ENCODE peak calls at places on chromosomes 4 and X, in eight cellular contexts. One of them, this sample, is unnamed.

GRCh38 chrX:30521440-30522182 is 56.0 kb downstream of the TASL start:
- DNase-seq in body of pancreas: no peak
- DNase-seq in thyroid gland: no peak
- DNase-seq in HCT116: no peak
- DNase-seq in GM12878: no peak
- DNase-seq in gastrocnemius medialis: no peak
- DNase-seq in transverse colon: no peak
- DNase-seq in right lobe of liver: no peak
- DNase-seq in this sample: no peak

GRCh38 chr4:74394476-74395136 is 29.7 kb downstream of the EREG start:
- DNase-seq in right lobe of liver: no peak
- DNase-seq in GM12878: no peak
- DNase-seq in thyroid gland: no peak
- DNase-seq in HCT116: peak
- DNase-seq in gastrocnemius medialis: no peak
- DNase-seq in body of pancreas: no peak
- DNase-seq in transverse colon: peak
- DNase-seq in this sample: no peak

GRCh38 chrX:109635151-109635550 is 10.2 kb upstream of the KCNE5 start:
- DNase-seq in HCT116: no peak
- DNase-seq in right lobe of liver: no peak
- DNase-seq in GM12878: no peak
- DNase-seq in gastrocnemius medialis: no peak
- DNase-seq in thyroid gland: no peak
- DNase-seq in body of pancreas: no peak
- DNase-seq in transverse colon: no peak
- DNase-seq in this sample: no peak

GRCh38 chr4:99529218-99529617 is 18.4 kb downstream of the C4orf17 start:
- DNase-seq in HCT116: no peak
- DNase-seq in GM12878: no peak
- DNase-seq in gastrocnemius medialis: no peak
- DNase-seq in thyroid gland: no peak
- DNase-seq in body of pancreas: no peak
- DNase-seq in right lobe of liver: no peak
- DNase-seq in transverse colon: no peak
- DNase-seq in this sample: no peak

GRCh38 chrX:110665636-110666035 is 130.0 kb downstream of the CHRDL1 start:
- DNase-seq in GM12878: no peak
- DNase-seq in gastrocnemius medialis: no peak
- DNase-seq in transverse colon: peak
- DNase-seq in right lobe of liver: peak
- DNase-seq in body of pancreas: peak
- DNase-seq in thyroid gland: peak
- DNase-seq in HCT116: no peak
- DNase-seq in this sample: no peak

GRCh38 chr4:54958236-54958635 is 167.2 kb downstream of the KDR start:
- DNase-seq in gastrocnemius medialis: no peak
- DNase-seq in right lobe of liver: no peak
- DNase-seq in transverse colon: no peak
- DNase-seq in HCT116: no peak
- DNase-seq in thyroid gland: no peak
- DNase-seq in body of pancreas: no peak
- DNase-seq in GM12878: no peak
- DNase-seq in this sample: no peak

GRCh38 chr4:139808381-139809206 is 143.0 kb downstream of the MGST2 start:
- DNase-seq in GM12878: no peak
- DNase-seq in HCT116: no peak
- DNase-seq in thyroid gland: no peak
- DNase-seq in body of pancreas: no peak
- DNase-seq in gastrocnemius medialis: no peak
- DNase-seq in transverse colon: no peak
- DNase-seq in right lobe of liver: no peak
- DNase-seq in this sample: no peak

GRCh38 chr4:114087596-114088230 is 108.3 kb upstream of the ARSJ start:
- DNase-seq in transverse colon: no peak
- DNase-seq in body of pancreas: no peak
- DNase-seq in HCT116: no peak
- DNase-seq in thyroid gland: no peak
- DNase-seq in right lobe of liver: no peak
- DNase-seq in GM12878: no peak
- DNase-seq in gastrocnemius medialis: no peak
- DNase-seq in this sample: no peak

GRCh38 chr4:169439244-169439643 is 168.5 kb upstream of the SH3RF1 start:
- DNase-seq in HCT116: no peak
- DNase-seq in thyroid gland: no peak
- DNase-seq in transverse colon: no peak
- DNase-seq in body of pancreas: no peak
- DNase-seq in gastrocnemius medialis: no peak
- DNase-seq in right lobe of liver: no peak
- DNase-seq in GM12878: no peak
- DNase-seq in this sample: no peak

DNA sequence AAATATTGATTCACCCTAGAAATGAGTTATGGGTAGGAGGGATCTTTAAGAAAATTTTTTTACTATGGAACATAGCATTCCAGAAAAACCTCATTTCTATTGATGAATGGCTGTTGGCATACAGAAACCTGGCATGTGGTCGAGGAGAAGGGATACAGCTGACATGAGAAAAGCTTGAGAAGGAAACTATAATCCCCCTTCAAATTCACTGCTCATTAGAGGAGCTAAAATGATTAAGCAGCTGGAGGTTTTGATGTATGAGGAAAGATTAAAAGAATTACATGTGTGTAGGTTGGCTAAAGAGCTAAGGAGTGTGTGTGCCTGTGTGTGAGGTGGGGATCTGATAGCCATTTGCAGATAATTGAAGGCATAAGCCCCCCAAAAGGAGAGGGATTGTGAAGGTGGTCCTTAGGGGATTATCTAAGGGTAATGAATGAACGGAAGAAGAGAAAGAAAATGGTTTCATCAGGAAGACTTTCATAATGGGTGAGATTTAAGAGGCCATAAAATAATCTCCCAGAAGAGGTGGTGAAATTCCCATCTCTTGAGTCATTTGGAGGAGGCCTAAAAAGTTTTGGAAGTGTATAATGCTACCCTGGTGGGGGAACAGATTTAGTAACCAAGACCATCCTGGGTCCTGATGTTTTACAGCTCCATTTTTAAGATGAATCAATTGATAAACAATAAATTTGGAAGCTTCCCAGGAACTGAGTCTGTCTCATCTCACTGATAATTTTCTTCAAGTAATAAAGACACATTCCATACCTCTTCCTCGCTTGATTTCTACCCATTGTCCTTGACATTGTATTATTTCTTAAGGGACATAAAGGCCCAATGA is 272.1 kb upstream of the HAND2 start:
- DNase-seq in gastrocnemius medialis: no peak
- DNase-seq in right lobe of liver: no peak
- DNase-seq in body of pancreas: no peak
- DNase-seq in transverse colon: no peak
- DNase-seq in GM12878: no peak
- DNase-seq in HCT116: no peak
- DNase-seq in thyroid gland: no peak
- DNase-seq in this sample: no peak
- H3K27ac ChIP-seq in gastrocnemius medialis: no peak
- H3K27ac ChIP-seq in right lobe of liver: no peak
- H3K27ac ChIP-seq in body of pancreas: no peak
- H3K27ac ChIP-seq in transverse colon: peak
- H3K27ac ChIP-seq in GM12878: no peak
- H3K27ac ChIP-seq in HCT116: no peak
- H3K27ac ChIP-seq in thyroid gland: no peak
- H3K27ac ChIP-seq in this sample: no peak

GRCh38 chr4:111228396-111228795 is 605.5 kb upstream of the PITX2 start:
- DNase-seq in body of pancreas: no peak
- DNase-seq in GM12878: no peak
- DNase-seq in right lobe of liver: no peak
- DNase-seq in HCT116: no peak
- DNase-seq in thyroid gland: no peak
- DNase-seq in transverse colon: no peak
- DNase-seq in gastrocnemius medialis: no peak
- DNase-seq in this sample: no peak

GRCh38 chr4:111230265-111230664 is 607.4 kb upstream of the PITX2 start:
- DNase-seq in gastrocnemius medialis: no peak
- DNase-seq in GM12878: no peak
- DNase-seq in HCT116: no peak
- DNase-seq in body of pancreas: no peak
- DNase-seq in thyroid gland: no peak
- DNase-seq in right lobe of liver: no peak
- DNase-seq in transverse colon: no peak
- DNase-seq in this sample: no peak

GRCh38 chr4:111231281-111231680 is 608.4 kb upstream of the PITX2 start:
- DNase-seq in GM12878: no peak
- DNase-seq in HCT116: no peak
- DNase-seq in transverse colon: no peak
- DNase-seq in right lobe of liver: no peak
- DNase-seq in gastrocnemius medialis: no peak
- DNase-seq in body of pancreas: no peak
- DNase-seq in thyroid gland: no peak
- DNase-seq in this sample: no peak

DNA sequence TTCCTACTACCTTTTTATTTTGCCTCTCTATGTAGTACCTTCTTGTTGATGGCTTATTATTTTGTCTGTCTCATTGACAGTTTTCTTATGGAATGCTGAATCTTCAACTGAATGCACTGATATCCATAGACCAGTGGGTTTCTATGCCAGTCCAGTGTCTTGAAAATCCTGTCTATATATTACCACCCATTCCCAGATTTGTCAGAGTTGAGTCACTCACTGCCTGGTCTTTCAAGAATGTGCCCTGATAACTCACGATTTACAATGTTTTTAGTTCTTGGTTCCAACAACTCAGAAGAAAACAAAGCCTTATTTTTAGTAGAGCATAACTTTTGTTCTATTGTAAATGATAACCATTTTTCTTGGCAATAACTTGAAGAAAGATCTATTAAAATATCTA is 606.0 kb upstream of the PITX2 start:
- DNase-seq in transverse colon: no peak
- DNase-seq in gastrocnemius medialis: no peak
- DNase-seq in HCT116: no peak
- DNase-seq in body of pancreas: no peak
- DNase-seq in GM12878: no peak
- DNase-seq in right lobe of liver: no peak
- DNase-seq in thyroid gland: no peak
- DNase-seq in this sample: no peak
- TF ChIP-seq CTCF in transverse colon: no peak
- TF ChIP-seq CTCF in gastrocnemius medialis: no peak
- TF ChIP-seq CTCF in HCT116: no peak
- TF ChIP-seq CTCF in body of pancreas: no peak
- TF ChIP-seq CTCF in GM12878: no peak
- TF ChIP-seq CTCF in right lobe of liver: no peak
- TF ChIP-seq CTCF in thyroid gland: no peak
- TF ChIP-seq CTCF in this sample: no peak

DNA sequence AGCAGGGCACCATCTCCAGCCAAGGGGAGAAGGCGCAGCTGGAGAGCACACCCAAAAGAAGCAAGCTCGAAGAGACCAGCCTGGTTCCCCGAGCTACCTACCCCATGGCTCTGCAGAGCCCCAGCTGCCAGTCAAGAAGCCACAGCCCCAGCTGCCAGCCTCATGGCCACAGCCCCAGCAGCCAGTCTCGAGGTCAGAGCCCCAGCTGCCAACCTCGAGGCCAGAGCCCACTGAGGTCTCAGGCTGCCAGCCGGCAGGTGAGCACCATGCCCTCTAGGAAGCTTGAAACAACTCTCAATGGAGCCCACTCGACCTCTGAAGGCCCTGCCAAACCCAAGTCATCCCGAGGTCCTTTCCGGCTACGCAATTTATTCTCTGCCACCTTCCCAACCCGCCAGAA is 27.0 kb upstream of the PRPS1 start:
- DNase-seq in thyroid gland: no peak
- DNase-seq in HCT116: no peak
- DNase-seq in body of pancreas: no peak
- DNase-seq in transverse colon: no peak
- DNase-seq in right lobe of liver: no peak
- DNase-seq in gastrocnemius medialis: no peak
- DNase-seq in GM12878: no peak
- DNase-seq in this sample: no peak
- TF ChIP-seq POLR2A in thyroid gland: no peak
- TF ChIP-seq POLR2A in HCT116: no peak
- TF ChIP-seq POLR2A in body of pancreas: no peak
- TF ChIP-seq POLR2A in transverse colon: no peak
- TF ChIP-seq POLR2A in right lobe of liver: no peak
- TF ChIP-seq POLR2A in gastrocnemius medialis: no peak
- TF ChIP-seq POLR2A in GM12878: no peak
- TF ChIP-seq POLR2A in this sample: no peak

GRCh38 chr4:94516999-94517398 is 65.3 kb downstream of the PDLIM5 start:
- DNase-seq in right lobe of liver: no peak
- DNase-seq in body of pancreas: no peak
- DNase-seq in gastrocnemius medialis: no peak
- DNase-seq in HCT116: peak
- DNase-seq in thyroid gland: no peak
- DNase-seq in GM12878: no peak
- DNase-seq in transverse colon: no peak
- DNase-seq in this sample: no peak

GRCh38 chr4:94515365-94515764 is 63.6 kb downstream of the PDLIM5 start:
- DNase-seq in GM12878: no peak
- DNase-seq in body of pancreas: no peak
- DNase-seq in gastrocnemius medialis: no peak
- DNase-seq in HCT116: no peak
- DNase-seq in thyroid gland: no peak
- DNase-seq in transverse colon: no peak
- DNase-seq in right lobe of liver: no peak
- DNase-seq in this sample: no peak

GRCh38 chr4:94519019-94519418 is 67.3 kb downstream of the PDLIM5 start:
- DNase-seq in HCT116: no peak
- DNase-seq in gastrocnemius medialis: no peak
- DNase-seq in transverse colon: no peak
- DNase-seq in thyroid gland: no peak
- DNase-seq in body of pancreas: no peak
- DNase-seq in GM12878: no peak
- DNase-seq in right lobe of liver: no peak
- DNase-seq in this sample: no peak

GRCh38 chr4:94516067-94516466 is 64.3 kb downstream of the PDLIM5 start:
- DNase-seq in gastrocnemius medialis: no peak
- DNase-seq in transverse colon: no peak
- DNase-seq in GM12878: no peak
- DNase-seq in right lobe of liver: no peak
- DNase-seq in HCT116: no peak
- DNase-seq in body of pancreas: no peak
- DNase-seq in thyroid gland: no peak
- DNase-seq in this sample: no peak

GRCh38 chr4:94517492-94517891 is 65.8 kb downstream of the PDLIM5 start:
- DNase-seq in thyroid gland: no peak
- DNase-seq in transverse colon: no peak
- DNase-seq in right lobe of liver: no peak
- DNase-seq in body of pancreas: no peak
- DNase-seq in HCT116: no peak
- DNase-seq in gastrocnemius medialis: no peak
- DNase-seq in GM12878: no peak
- DNase-seq in this sample: no peak
- H3K27ac ChIP-seq in thyroid gland: no peak
- H3K27ac ChIP-seq in transverse colon: no peak
- H3K27ac ChIP-seq in right lobe of liver: no peak
- H3K27ac ChIP-seq in body of pancreas: no peak
- H3K27ac ChIP-seq in HCT116: no peak
- H3K27ac ChIP-seq in gastrocnemius medialis: peak
- H3K27ac ChIP-seq in GM12878: no peak
- H3K27ac ChIP-seq in this sample: no peak

This sample was measured in adrenal gland.